ENCODE peak calls at places on chromosomes 13 and 19, in ten cellular contexts. Q, A, K, S, H, M, I, O, L and P are unnamed samples. For H3K4me1, the result is how much of the 10 kb centered on the place peaks cover.

GRCh38 chr13:66069570-66069969 is 1160.6 kb downstream of the PCDH9 start:
- DNase-seq in Q (no peak), A (no peak), K (no peak), S (no peak), H (no peak), M (no peak), I (no peak), O (peak), L (no peak), P (no peak)

GRCh38 chr13:34103854-34104253 is 285.9 kb downstream of the RFC3 start:
- DNase-seq in Q (no peak), A (no peak), K (no peak), S (no peak), H (no peak), M (no peak), I (no peak), O (no peak), L (no peak), P (no peak)

GRCh38 chr13:110211046-110211445 is 95.9 kb downstream of the COL4A1 start:
- DNase-seq in Q (no peak), A (no peak), K (no peak), S (no peak), H (no peak), M (no peak), I (no peak), O (no peak), L (no peak), P (no peak)

GRCh38 chr19:51024924-51025323 is 1.5 kb downstream of the KLK11 start:
- DNase-seq in Q (no peak), A (no peak), K (no peak), S (no peak), H (no peak), M (no peak), I (no peak), O (no peak), L (no peak), P (no peak)

GRCh38 chr13:98232456-98232855 is 55.4 kb upstream of the RNF113B start:
- DNase-seq in Q (no peak), A (no peak), K (no peak), S (no peak), H (no peak), M (no peak), I (no peak), O (peak), L (no peak), P (no peak)

GRCh38 chr19:10193666-10194499 is 870 bp downstream of the DNMT1 start:
- DNase-seq in Q (no peak), A (peak), K (no peak), S (no peak), H (no peak), M (peak), I (no peak), O (peak), L (no peak), P (no peak)

GRCh38 chr13:107450931-107451330 is 764.4 kb downstream of the LIG4 start:
- DNase-seq in Q (no peak), A (peak), K (no peak), S (no peak), H (peak), M (no peak), I (no peak), O (peak), L (no peak), P (no peak)

GRCh38 chr19:41323023-41323422 is 13.1 kb downstream of the CCDC97 start:
- DNase-seq in Q (no peak), A (peak), K (no peak), S (no peak), H (peak), M (no peak), I (no peak), O (peak), L (no peak), P (peak)

GRCh38 chr19:42199440-42200115 is 17.9 kb downstream of the DEDD2 start:
- DNase-seq in Q (no peak), A (peak), K (no peak), S (peak), H (no peak), M (peak), I (no peak), O (no peak), L (peak), P (peak)

GRCh38 chr13:59823495-59823894 is 340.2 kb downstream of the DIAPH3 start:
- DNase-seq in Q (no peak), A (no peak), K (no peak), S (no peak), H (no peak), M (no peak), I (no peak), O (peak), L (no peak), P (no peak)

GRCh38 chr13:72145383-72145782 is 278.4 kb upstream of the DACH1 start:
- DNase-seq in Q (no peak), A (no peak), K (no peak), S (no peak), H (no peak), M (no peak), I (no peak), O (no peak), L (no peak), P (no peak)

GRCh38 chr13:112330479-112331407 is 45.4 kb upstream of the SPACA7 start:
- DNase-seq in Q (no peak), A (peak), K (no peak), S (no peak), H (no peak), M (no peak), I (no peak), O (no peak), L (no peak), P (no peak)

GRCh38 chr13:50437252-50437651 is 406.2 kb downstream of the DLEU7 start:
- DNase-seq in Q (no peak), A (no peak), K (no peak), S (no peak), H (no peak), M (no peak), I (no peak), O (peak), L (no peak), P (no peak)

GRCh38 chr13:45042539-45042938 is 53.2 kb downstream of the GPALPP1 start:
- DNase-seq in Q (no peak), A (no peak), K (no peak), S (no peak), H (no peak), M (no peak), I (no peak), O (no peak), L (no peak), P (no peak)

GRCh38 chr19:5767949-5768348 is 16.6 kb downstream of the PRR22 start:
- DNase-seq in Q (no peak), A (no peak), K (no peak), S (no peak), H (no peak), M (no peak), I (no peak), O (no peak), L (no peak), P (no peak)

GRCh38 chr19:43524922-43525835 is 1.8 kb downstream of the ETHE1 start:
- DNase-seq in Q (no peak), A (peak), K (peak), S (peak), H (peak), M (peak), I (peak), O (peak), L (peak), P (peak)

GRCh38 chr19:37594982-37595382 is 306 bp downstream of the ZNF540 start:
- DNase-seq in Q (peak), A (peak), K (peak), S (peak), H (peak), M (peak), I (no peak), O (peak), L (peak), P (peak)

GRCh38 chr19:35216833-35217707 is 11.5 kb downstream of the FAM187B start:
- DNase-seq in Q (no peak), A (no peak), K (no peak), S (peak), H (no peak), M (peak), I (no peak), O (no peak), L (peak), P (no peak)

GRCh38 chr19:10091892-10092641 is 6.0 kb downstream of the SHFL start:
- DNase-seq in Q (no peak), A (no peak), K (no peak), S (no peak), H (no peak), M (peak), I (no peak), O (no peak), L (no peak), P (no peak)

GRCh38 chr19:6214881-6215541 is 64.8 kb downstream of the MLLT1 start:
- DNase-seq in Q (no peak), A (peak), K (no peak), S (no peak), H (peak), M (no peak), I (no peak), O (no peak), L (no peak), P (no peak)

GRCh38 chr13:33227927-33228644 is 57.5 kb downstream of the STARD13 start:
- DNase-seq in Q (no peak), A (no peak), K (no peak), S (no peak), H (no peak), M (no peak), I (no peak), O (no peak), L (no peak), P (no peak)

GRCh38 chr19:38452430-38453366 is 19.2 kb downstream of the RYR1 start:
- DNase-seq in Q (no peak), A (no peak), K (no peak), S (no peak), H (no peak), M (no peak), I (peak), O (no peak), L (no peak), P (no peak)

GRCh38 chr13:51488212-51488611 is 35.4 kb upstream of the INTS6 start:
- DNase-seq in Q (no peak), A (no peak), K (no peak), S (no peak), H (no peak), M (no peak), I (no peak), O (no peak), L (no peak), P (no peak)

GRCh38 chr13:20404488-20405222 is 121.0 kb downstream of the CRYL1 start:
- DNase-seq in Q (no peak), A (no peak), K (no peak), S (no peak), H (no peak), M (no peak), I (no peak), O (no peak), L (peak), P (no peak)

GRCh38 chr13:27449081-27449603 is 1.2 kb downstream of the MTIF3 start:
- DNase-seq in Q (no peak), A (no peak), K (no peak), S (no peak), H (peak), M (no peak), I (no peak), O (no peak), L (no peak), P (no peak)
- H3K4me1 ChIP-seq in Q (under half), A (under half), K (under half), S (under half), H (under half), M (under half), I (under half), O (under half), L (half or more), P (under half)

GRCh38 chr19:36528194-36528920 is at the start of gene ZNF260:
- DNase-seq in Q (peak), A (peak), K (peak), S (peak), H (peak), M (peak), I (no peak), O (peak), L (peak), P (peak)
- TF ChIP-seq POLR2A in Q (peak), A (no peak), K (no peak), S (peak), H (peak), M (peak), I (no peak), O (peak), L (peak), P (peak)

GRCh38 chr13:30744686-30745085 is 9.3 kb downstream of the ALOX5AP start:
- DNase-seq in Q (no peak), A (no peak), K (no peak), S (no peak), H (no peak), M (no peak), I (no peak), O (no peak), L (no peak), P (no peak)
- H3K4me1 ChIP-seq in Q (under half), A (under half), K (under half), S (under half), H (under half), M (under half), I (under half), O (under half), L (under half), P (under half)

GRCh38 chr19:28469544-28469943 is 743.4 kb downstream of the UQCRFS1 start:
- DNase-seq in Q (no peak), A (no peak), K (no peak), S (no peak), H (no peak), M (no peak), I (no peak), O (no peak), L (no peak), P (no peak)
- TF ChIP-seq POLR2A in Q (no peak), A (no peak), K (no peak), S (no peak), H (no peak), M (no peak), I (no peak), O (no peak), L (no peak), P (no peak)

GRCh38 chr19:45852941-45853340 is 10.0 kb downstream of the SYMPK start:
- DNase-seq in Q (no peak), A (no peak), K (no peak), S (no peak), H (no peak), M (no peak), I (no peak), O (no peak), L (no peak), P (no peak)
- H3K4me1 ChIP-seq in Q (under half), A (under half), K (under half), S (under half), H (under half), M (under half), I (under half), O (under half), L (under half), P (under half)

GRCh38 chr19:13861714-13862531 is 15.0 kb upstream of the NANOS3 start:
- DNase-seq in Q (peak), A (peak), K (peak), S (peak), H (peak), M (peak), I (no peak), O (peak), L (peak), P (peak)
- TF ChIP-seq POLR2A in Q (no peak), A (no peak), K (peak), S (peak), H (peak), M (peak), I (no peak), O (peak), L (no peak), P (peak)

GRCh38 chr13:94249512-94249911 is 230.0 kb downstream of the DCT start:
- DNase-seq in Q (no peak), A (no peak), K (no peak), S (no peak), H (no peak), M (no peak), I (no peak), O (peak), L (no peak), P (no peak)

GRCh38 chr13:94251801-94252200 is 227.7 kb downstream of the DCT start:
- DNase-seq in Q (no peak), A (peak), K (no peak), S (peak), H (no peak), M (no peak), I (no peak), O (peak), L (no peak), P (no peak)

GRCh38 chr13:94254737-94255136 is 224.7 kb downstream of the DCT start:
- DNase-seq in Q (no peak), A (no peak), K (no peak), S (no peak), H (no peak), M (no peak), I (no peak), O (peak), L (no peak), P (no peak)

GRCh38 chr13:94248454-94249233 is 230.8 kb downstream of the DCT start:
- DNase-seq in Q (no peak), A (no peak), K (no peak), S (no peak), H (no peak), M (no peak), I (no peak), O (peak), L (no peak), P (no peak)

GRCh38 chr13:94252209-94252608 is 227.3 kb downstream of the DCT start:
- DNase-seq in Q (no peak), A (no peak), K (no peak), S (no peak), H (no peak), M (no peak), I (no peak), O (no peak), L (no peak), P (no peak)
- H3K4me1 ChIP-seq in Q (under half), A (under half), K (under half), S (under half), H (under half), M (under half), I (under half), O (under half), L (under half), P (under half)

GRCh38 chr19:2055871-2056809 is 5.1 kb upstream of the MKNK2 start:
- DNase-seq in Q (no peak), A (peak), K (peak), S (peak), H (peak), M (peak), I (peak), O (peak), L (no peak), P (no peak)
- TF ChIP-seq POLR2A in Q (no peak), A (no peak), K (peak), S (peak), H (peak), M (no peak), I (peak), O (no peak), L (no peak), P (no peak)

GRCh38 chr19:49924004-49924880 is 4.8 kb upstream of the ATF5 start:
- DNase-seq in Q (no peak), A (no peak), K (no peak), S (no peak), H (no peak), M (no peak), I (no peak), O (no peak), L (no peak), P (peak)

GRCh38 chr19:49929121-49929610 is at the start of the genes ATF5 and NUP62:
- DNase-seq in Q (no peak), A (peak), K (peak), S (peak), H (peak), M (peak), I (peak), O (peak), L (peak), P (peak)

GRCh38 chr19:49927526-49928264 is 1.3 kb upstream of the ATF5 start:
- DNase-seq in Q (no peak), A (no peak), K (no peak), S (no peak), H (no peak), M (no peak), I (no peak), O (no peak), L (no peak), P (no peak)

GRCh38 chr19:49925486-49925885 is 3.5 kb upstream of the ATF5 start:
- DNase-seq in Q (no peak), A (no peak), K (no peak), S (no peak), H (no peak), M (no peak), I (no peak), O (no peak), L (no peak), P (no peak)

DNA sequence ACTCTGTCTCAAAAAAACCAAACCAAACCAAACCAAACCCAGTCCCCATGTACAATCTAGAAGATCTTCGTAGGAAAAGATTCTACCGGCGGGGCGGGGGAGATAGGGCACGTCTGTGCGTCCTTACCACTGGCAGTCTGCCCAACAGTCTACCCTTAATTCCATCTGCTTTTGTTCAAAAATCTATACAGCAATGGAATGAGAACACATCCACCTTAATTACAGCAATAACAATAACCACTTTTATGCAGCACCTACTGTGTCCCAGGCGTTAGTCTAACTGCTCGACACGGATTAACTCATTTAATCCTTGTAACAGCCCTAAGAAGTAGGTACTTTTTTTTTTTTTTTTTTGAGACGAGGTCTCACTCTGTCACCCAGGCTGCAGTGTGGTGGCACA is 2.5 kb upstream of the ATF5 start:
- DNase-seq in Q (no peak), A (no peak), K (no peak), S (no peak), H (no peak), M (no peak), I (no peak), O (no peak), L (no peak), P (no peak)
- H3K4me1 ChIP-seq in Q (under half), A (under half), K (under half), S (under half), H (under half), M (under half), I (under half), O (under half), L (half or more), P (under half)

GRCh38 chr19:653425-653824 is 9.6 kb downstream of the RNF126 start:
- DNase-seq in Q (no peak), A (peak), K (no peak), S (no peak), H (no peak), M (no peak), I (no peak), O (no peak), L (no peak), P (no peak)
- TF ChIP-seq POLR2A in Q (no peak), A (no peak), K (no peak), S (no peak), H (no peak), M (no peak), I (no peak), O (no peak), L (no peak), P (no peak)